ENCODE peak calls at places on chromosomes 7 and 10, in four cellular contexts. V is HCT116, N is HepG2, A is K562. X is an unnamed sample. For H3K9me3, the result is how much of the 10 kb centered on the place peaks cover.

GRCh38 chr10:97279121-97279815 is 13.2 kb downstream of the ARHGAP19 start:
- DNase-seq in V (no peak), N (peak), A (peak), X (no peak)

GRCh38 chr10:52779541-52780390 is 7.2 kb upstream of the MBL2 start:
- DNase-seq in V (peak), A (peak), N (peak), X (peak)

GRCh38 chr7:2403718-2404648 is 572 bp downstream of the CHST12 start:
- DNase-seq in A (peak), V (no peak), N (no peak), X (no peak)

GRCh38 chr10:71509444-71509843 is 112.7 kb downstream of the CDH23 start:
- DNase-seq in A (peak), N (no peak), V (no peak), X (no peak)

GRCh38 chr10:74432841-74433594 is 282.0 kb downstream of the ADK start:
- DNase-seq in A (no peak), N (no peak), V (no peak), X (no peak)

GRCh38 chr7:120464104-120464503 is 191.1 kb downstream of the KCND2 start:
- DNase-seq in A (no peak), N (no peak), V (no peak), X (no peak)

GRCh38 chr7:74282748-74283459 is 6.3 kb upstream of the CLIP2 start:
- DNase-seq in V (no peak), N (peak), A (no peak), X (no peak)

GRCh38 chr10:6230335-6230734 is 27.6 kb downstream of the PFKFB3 start:
- DNase-seq in N (no peak), A (no peak), V (no peak), X (no peak)

GRCh38 chr10:69959911-69960310 is 92.7 kb upstream of the MACROH2A2 start:
- DNase-seq in V (no peak), N (no peak), A (no peak), X (no peak)

GRCh38 chr10:46305430-46305808 is 18.6 kb downstream of the ANTXRL start:
- DNase-seq in N (no peak), A (no peak), V (no peak), X (no peak)

GRCh38 chr10:92690211-92691041 is 671 bp downstream of the HHEX start:
- DNase-seq in V (peak), N (no peak), A (peak), X (no peak)

DNA sequence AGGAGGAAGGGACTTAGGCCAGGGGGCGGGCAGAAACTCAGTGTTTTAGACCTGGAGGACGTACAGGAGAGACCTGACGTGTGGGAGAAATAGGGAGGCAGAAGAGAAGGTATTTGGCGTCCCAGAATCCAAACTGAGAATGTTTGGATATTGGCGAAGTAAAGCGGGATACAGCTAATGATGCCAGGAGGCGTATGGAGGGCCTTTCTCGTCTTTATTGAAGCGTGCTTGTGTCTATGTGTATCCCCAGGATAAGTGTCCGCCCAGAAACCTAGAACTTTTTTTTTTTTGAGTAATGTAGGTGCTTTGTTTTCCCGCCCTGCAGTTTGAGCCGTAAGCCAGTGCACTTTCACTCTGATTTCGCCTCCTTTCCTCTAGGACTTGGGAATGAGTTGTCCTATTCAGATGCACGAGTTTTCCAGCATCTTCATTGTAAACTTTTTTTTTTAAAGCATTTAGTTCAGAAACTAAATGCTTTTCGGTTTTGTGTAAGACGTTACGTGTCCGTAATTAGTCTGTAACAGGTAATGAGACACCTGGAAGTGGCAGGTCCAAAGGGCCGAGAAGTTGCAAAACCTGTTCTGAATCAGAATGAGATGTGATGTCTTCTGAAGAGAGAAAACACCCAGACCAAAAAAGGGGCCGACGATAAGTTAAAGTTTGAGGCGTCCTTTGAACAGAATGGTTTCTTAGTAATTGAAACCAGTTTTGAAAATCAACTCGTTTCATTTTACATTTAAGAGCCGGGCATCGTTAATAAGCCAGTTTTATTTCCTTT is 742 bp downstream of the ARL5B start:
- DNase-seq in V (no peak), A (peak), N (peak), X (no peak)
- TF ChIP-seq TCF7L2 in V (no peak), A (no peak), N (no peak), X (no peak)

GRCh38 chr7:121604627-121605296 is 208.7 kb upstream of the FAM3C start:
- DNase-seq in N (peak), V (no peak), A (no peak), X (no peak)
- H3K4me3 ChIP-seq in N (no peak), V (no peak), A (no peak), X (no peak)

GRCh38 chr10:133444342-133445267 is 9.1 kb upstream of the SCART1 start:
- DNase-seq in V (no peak), N (no peak), A (no peak), X (no peak)

GRCh38 chr10:133442191-133442966 is 11.4 kb upstream of the SCART1 start:
- DNase-seq in N (no peak), A (no peak), V (no peak), X (no peak)

GRCh38 chr10:133441780-133442179 is 12.0 kb upstream of the SCART1 start:
- DNase-seq in V (no peak), N (no peak), A (no peak), X (no peak)

GRCh38 chr10:133445268-133445732 is 8.4 kb upstream of the SCART1 start:
- DNase-seq in V (no peak), A (no peak), N (no peak), X (no peak)

GRCh38 chr10:133442967-133443924 is 10.5 kb upstream of the SCART1 start:
- DNase-seq in A (no peak), V (no peak), N (no peak), X (no peak)
- H3K9me3 ChIP-seq in A (under half), V (under half), N (under half), X (under half)

GRCh38 chr7:34823650-34824258 is 165.7 kb downstream of the NPSR1 start:
- DNase-seq in N (peak), A (peak), V (peak), X (peak)
- TF ChIP-seq TCF7L2 in N (no peak), A (no peak), V (no peak), X (no peak)

GRCh38 chr10:33494000-33494399 is 159.5 kb upstream of the NRP1 start:
- DNase-seq in N (no peak), V (no peak), A (no peak), X (no peak)
- H3K4me3 ChIP-seq in N (no peak), V (no peak), A (no peak), X (no peak)

GRCh38 chr7:159105066-159105780 is 39.4 kb downstream of the VIPR2 start:
- DNase-seq in V (no peak), A (no peak), N (no peak), X (no peak)

GRCh38 chr7:159102681-159103381 is 41.8 kb downstream of the VIPR2 start:
- DNase-seq in N (no peak), A (no peak), V (no peak), X (no peak)

GRCh38 chr7:159105845-159106614 is 38.6 kb downstream of the VIPR2 start:
- DNase-seq in N (no peak), A (no peak), V (no peak), X (no peak)

GRCh38 chr7:159103382-159104187 is 41.1 kb downstream of the VIPR2 start:
- DNase-seq in V (no peak), A (no peak), N (no peak), X (no peak)

DNA sequence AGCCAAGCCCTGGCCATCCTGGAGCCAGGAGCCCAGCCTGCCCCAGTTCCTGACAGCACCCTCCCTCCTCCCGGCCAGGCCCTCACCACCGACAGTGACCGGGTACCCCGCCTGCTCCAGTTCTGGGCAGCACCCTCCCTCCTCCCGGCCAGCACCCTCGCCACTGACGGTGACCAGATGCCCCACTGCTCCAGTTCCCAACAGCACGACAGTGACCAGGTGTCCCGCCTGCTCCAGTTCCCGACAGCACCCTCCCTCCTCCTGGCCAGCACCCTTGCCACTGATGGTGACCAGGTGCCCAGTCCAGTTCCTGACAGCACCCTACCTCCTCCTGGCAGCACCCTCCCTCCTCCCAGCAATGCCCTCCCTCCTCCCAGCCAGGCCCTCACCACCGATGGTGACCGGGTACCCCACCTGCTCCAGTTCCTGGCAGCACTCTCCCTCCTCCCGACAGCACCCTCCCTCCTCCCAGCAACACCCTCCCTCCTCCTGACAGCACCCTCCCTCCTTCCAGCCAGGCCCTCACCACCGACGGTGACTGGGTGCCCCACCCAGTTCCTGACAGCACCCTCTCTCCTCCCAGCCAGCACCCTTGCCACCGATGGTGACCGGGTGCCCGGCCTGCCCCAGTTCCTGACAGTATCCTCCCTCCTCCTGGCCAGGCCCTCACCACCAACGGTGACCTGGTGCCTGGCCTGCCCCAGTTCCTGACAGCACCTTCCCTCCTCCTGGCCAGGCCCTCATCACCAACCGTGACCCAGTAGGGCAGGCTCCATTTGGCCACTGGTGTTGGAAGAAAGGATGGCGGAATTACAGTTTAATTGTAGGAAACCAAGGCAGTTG is 40.3 kb downstream of the VIPR2 start:
- DNase-seq in N (no peak), A (no peak), V (no peak), X (no peak)
- H3K9me3 ChIP-seq in N (under half), A (under half), V (under half), X (under half)

DNA sequence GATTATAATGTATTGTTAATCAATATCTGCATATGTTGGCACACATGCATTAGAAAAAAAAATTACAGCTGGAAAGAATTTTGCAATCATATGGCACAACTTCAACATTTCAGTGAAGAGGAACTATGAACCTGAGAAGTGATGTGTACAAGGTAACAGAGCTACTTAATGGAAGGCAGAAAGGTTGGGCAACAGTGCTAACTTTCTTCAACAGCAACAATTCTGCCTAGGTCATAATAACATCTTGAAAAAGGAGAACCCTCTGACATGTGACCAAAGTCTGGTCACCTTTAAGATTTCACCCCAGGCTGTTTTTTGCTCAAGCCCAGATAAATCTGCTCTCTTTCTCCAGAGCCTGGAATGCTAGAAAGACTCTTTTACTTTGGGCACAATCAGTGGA is 48.0 kb upstream of the SKAP2 start:
- DNase-seq in V (no peak), N (no peak), A (no peak), X (no peak)
- TF ChIP-seq TCF7L2 in V (no peak), N (no peak), A (no peak), X (no peak)

DNA sequence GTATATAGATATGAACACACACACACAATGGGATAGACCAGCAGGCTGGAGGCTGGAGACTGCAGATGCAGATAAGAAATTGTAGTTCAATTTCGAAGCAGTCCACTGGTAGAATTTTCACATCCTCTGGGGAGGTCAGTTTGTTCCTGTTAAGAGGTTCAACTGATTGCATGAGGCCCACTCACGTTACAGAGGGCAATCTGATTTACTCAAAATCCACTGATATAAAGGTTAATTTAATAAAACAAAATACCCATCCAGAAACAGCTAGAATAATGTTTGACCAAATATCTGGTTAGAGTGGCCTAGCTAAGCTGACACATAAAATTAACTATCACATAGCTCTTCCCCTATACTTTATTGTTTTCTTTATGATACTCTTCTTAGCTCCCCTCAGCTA is 162.9 kb upstream of the SMIM30 start:
- DNase-seq in V (no peak), N (no peak), A (no peak), X (no peak)
- H3K4me3 ChIP-seq in V (no peak), N (no peak), A (no peak), X (no peak)

X was measured in Panc1.